ENCODE peak calls at places on chromosome 11, in eight cellular contexts. A is left ventricle myocardium inferior; N is fibroblast of the conjunctiva; P is HTR-8/SVneo; F is stimulated activated CD4-positive, alpha-beta T cell treated with anti-CD3 and anti-CD28 coated beads, Interleukin-15, amount 100 ng/mL, for 24 hours; U is GM10248; E is ovary; O is neural crest cell. B is an unnamed sample.

GRCh38 chr11:72380132-72380503 is 54.2 kb downstream of the CLPB start:
- DNase-seq in A (no peak), N (no peak), P (no peak), F (no peak), U (no peak), E (no peak), O (no peak), B (no peak)

GRCh38 chr11:17375547-17375946 is 12.9 kb downstream of the KCNJ11 start:
- DNase-seq in A (no peak), N (no peak), P (no peak), F (no peak), U (no peak), E (no peak), O (no peak), B (no peak)

GRCh38 chr11:27248430-27249207 is 114.4 kb downstream of the CCDC34 start:
- DNase-seq in A (peak), N (no peak), P (no peak), F (no peak), U (no peak), E (no peak), O (no peak), B (no peak)

GRCh38 chr11:113279591-113279990 is 34.8 kb upstream of the TTC12 start:
- DNase-seq in A (no peak), N (no peak), P (no peak), F (no peak), U (no peak), E (no peak), O (no peak), B (no peak)

GRCh38 chr11:122101625-122102291 is 14.3 kb downstream of the BLID start:
- DNase-seq in A (peak), N (peak), P (peak), F (no peak), U (no peak), E (peak), O (peak), B (no peak)

GRCh38 chr11:44566952-44567875 is 1.8 kb downstream of the CD82 start:
- DNase-seq in A (no peak), N (no peak), P (no peak), F (peak), U (peak), E (no peak), O (no peak), B (no peak)

GRCh38 chr11:108591893-108592292 is 1.7 kb downstream of the EXPH5 start:
- DNase-seq in A (no peak), N (no peak), P (no peak), F (no peak), U (no peak), E (no peak), O (no peak), B (no peak)

GRCh38 chr11:43573233-43573632 is 107.3 kb upstream of the HSD17B12 start:
- DNase-seq in A (no peak), N (no peak), P (no peak), F (peak), U (peak), E (no peak), O (peak), B (peak)

GRCh38 chr11:120839846-120840402 is 184.0 kb upstream of the TBCEL start:
- DNase-seq in A (no peak), N (no peak), P (no peak), F (no peak), U (peak), E (no peak), O (no peak), B (no peak)

GRCh38 chr11:113138731-113139130 is 175.7 kb upstream of the TTC12 start:
- DNase-seq in A (no peak), N (no peak), P (no peak), F (no peak), U (no peak), E (no peak), O (no peak), B (no peak)

GRCh38 chr11:130166457-130166784 is 6.8 kb downstream of the ST14 start:
- DNase-seq in A (no peak), N (peak), P (peak), F (no peak), U (no peak), E (no peak), O (no peak), B (peak)

GRCh38 chr11:94330789-94331188 is 26.4 kb downstream of the IZUMO1R start:
- DNase-seq in A (no peak), N (no peak), P (no peak), F (no peak), U (no peak), E (no peak), O (no peak), B (no peak)

GRCh38 chr11:91513734-91514133 is 710.9 kb upstream of the FAT3 start:
- DNase-seq in A (no peak), N (no peak), P (no peak), F (no peak), U (no peak), E (no peak), O (no peak), B (no peak)

GRCh38 chr11:298406-299065 is 790 bp downstream of the IFITM5 start:
- DNase-seq in A (peak), N (no peak), P (no peak), F (no peak), U (no peak), E (peak), O (no peak), B (no peak)

GRCh38 chr11:118214210-118214914 is 10.4 kb downstream of the JAML start:
- DNase-seq in A (peak), N (no peak), P (no peak), F (no peak), U (no peak), E (no peak), O (no peak), B (peak)

GRCh38 chr11:19756675-19757475 is 44.2 kb downstream of the NAV2 start:
- DNase-seq in A (peak), N (no peak), P (no peak), F (no peak), U (no peak), E (no peak), O (no peak), B (no peak)

GRCh38 chr11:66985508-66986177 is 10.5 kb downstream of the C11orf86 start:
- DNase-seq in A (peak), N (no peak), P (no peak), F (no peak), U (no peak), E (no peak), O (no peak), B (no peak)

GRCh38 chr11:57469268-57469667 is 8.9 kb downstream of the RTN4RL2 start:
- DNase-seq in A (no peak), N (no peak), P (no peak), F (no peak), U (no peak), E (no peak), O (no peak), B (no peak)

GRCh38 chr11:67056640-67057409 is at the start of gene RHOD:
- DNase-seq in A (peak), N (no peak), P (no peak), F (peak), U (peak), E (peak), O (peak), B (peak)

GRCh38 chr11:58442136-58442535 is at the start of gene OR5B12:
- DNase-seq in A (no peak), N (no peak), P (no peak), F (no peak), U (no peak), E (no peak), O (no peak), B (no peak)

GRCh38 chr11:33775832-33776231 is 1.5 kb upstream of the FBXO3 start:
- DNase-seq in A (no peak), N (no peak), P (no peak), F (no peak), U (peak), E (no peak), O (no peak), B (no peak)

GRCh38 chr11:72777755-72778278 is 16.0 kb downstream of the STARD10 start:
- DNase-seq in A (no peak), N (no peak), P (no peak), F (no peak), U (no peak), E (no peak), O (no peak), B (no peak)

GRCh38 chr11:35171226-35171625 is 32.3 kb downstream of the CD44 start:
- DNase-seq in A (no peak), N (no peak), P (no peak), F (no peak), U (no peak), E (no peak), O (no peak), B (no peak)

GRCh38 chr11:64861227-64861970 is 16.9 kb upstream of the CDC42BPG start:
- DNase-seq in A (no peak), N (no peak), P (no peak), F (no peak), U (no peak), E (no peak), O (no peak), B (no peak)

GRCh38 chr11:110249066-110249465 is 47.3 kb downstream of the RDX start:
- DNase-seq in A (no peak), N (no peak), P (no peak), F (no peak), U (no peak), E (no peak), O (no peak), B (no peak)

GRCh38 chr11:104199041-104199440 is 35.1 kb upstream of the PDGFD start:
- DNase-seq in A (no peak), N (no peak), P (no peak), F (no peak), U (no peak), E (no peak), O (no peak), B (no peak)

GRCh38 chr11:67288452-67289225 is 464 bp upstream of the ANKRD13D start:
- DNase-seq in A (peak), N (peak), P (peak), F (peak), U (peak), E (peak), O (peak), B (peak)

GRCh38 chr11:99505319-99505718 is 484.6 kb downstream of the CNTN5 start:
- DNase-seq in A (no peak), N (peak), P (peak), F (no peak), U (no peak), E (no peak), O (no peak), B (no peak)

GRCh38 chr11:91497847-91498246 is 726.8 kb upstream of the FAT3 start:
- DNase-seq in A (no peak), N (no peak), P (no peak), F (no peak), U (no peak), E (no peak), O (no peak), B (no peak)

GRCh38 chr11:111001986-111002616 is 243.4 kb upstream of the POU2AF2 start:
- DNase-seq in A (no peak), N (peak), P (no peak), F (no peak), U (no peak), E (no peak), O (no peak), B (no peak)